ENCODE peak calls at places on chromosomes 5 and 9, in six cellular contexts. S, G, N, X, P and V are unnamed samples.

GRCh38 chr5:122093415-122093814 is 15.4 kb upstream of the LOX start:
- DNase-seq in S (no peak), G (no peak), N (no peak), X (no peak), P (no peak), V (no peak)

GRCh38 chr9:128142061-128142460 is 7.2 kb upstream of the LCN2 start:
- DNase-seq in S (peak; percentile 56), G (no peak), N (no peak), X (no peak), P (no peak), V (no peak)

GRCh38 chr9:7067169-7067568 is 309.4 kb downstream of the KDM4C start:
- DNase-seq in S (no peak), G (no peak), N (no peak), X (no peak), P (no peak), V (peak; percentile 81)

GRCh38 chr9:2019723-2020122 is 4.6 kb downstream of the SMARCA2 start:
- DNase-seq in S (no peak), G (no peak), N (no peak), X (no peak), P (no peak), V (no peak)

GRCh38 chr9:123326662-123327093 is 29.3 kb upstream of the CRB2 start:
- DNase-seq in S (no peak), G (no peak), N (no peak), X (no peak), P (no peak), V (peak; percentile 59)

GRCh38 chr9:72984150-72984947 is 31.5 kb upstream of the ALDH1A1 start:
- DNase-seq in S (no peak), G (no peak), N (no peak), X (no peak), P (no peak), V (no peak)

GRCh38 chr5:28012538-28012937 is 974.2 kb upstream of the CDH9 start:
- DNase-seq in S (no peak), G (no peak), N (no peak), X (peak; percentile 10), P (no peak), V (no peak)

GRCh38 chr9:4073371-4073770 is 226.5 kb downstream of the GLIS3 start:
- DNase-seq in S (no peak), G (no peak), N (no peak), X (peak; percentile 38), P (no peak), V (no peak)

GRCh38 chr9:16337322-16338029 is 533.0 kb downstream of the BNC2 start:
- DNase-seq in S (no peak), G (no peak), N (no peak), X (peak; percentile 94), P (peak; percentile 89), V (no peak)

GRCh38 chr5:52964138-52964537 is 25.0 kb upstream of the ITGA2 start:
- DNase-seq in S (no peak), G (no peak), N (no peak), X (peak; percentile 28), P (no peak), V (no peak)

GRCh38 chr5:176887252-176887849 is 11.8 kb downstream of the HK3 start:
- DNase-seq in S (peak; percentile 55), G (no peak), N (no peak), X (no peak), P (no peak), V (no peak)

GRCh38 chr5:146042628-146043279 is 62.6 kb downstream of the PLAC8L1 start:
- DNase-seq in S (no peak), G (no peak), N (peak; percentile 37), X (peak; percentile 33), P (peak; percentile 76), V (peak; percentile 80)

GRCh38 chr5:56681346-56681745 is 134.0 kb upstream of the MAP3K1 start:
- DNase-seq in S (no peak), G (no peak), N (no peak), X (no peak), P (no peak), V (peak; percentile 28)

GRCh38 chr5:33257807-33258491 is 182.8 kb upstream of the TARS1 start:
- DNase-seq in S (no peak), G (no peak), N (no peak), X (peak; percentile 17), P (peak; percentile 80), V (no peak)

GRCh38 chr9:20906326-20906725 is 125.1 kb downstream of the HACD4 start:
- DNase-seq in S (no peak), G (no peak), N (no peak), X (no peak), P (no peak), V (no peak)

GRCh38 chr9:32350682-32351081 is 33.8 kb upstream of the ACO1 start:
- DNase-seq in S (no peak), G (no peak), N (no peak), X (peak; percentile 42), P (peak; percentile 26), V (peak; percentile 21)

GRCh38 chr9:99059074-99059894 is 45.6 kb upstream of the TGFBR1 start:
- DNase-seq in S (no peak), G (no peak), N (peak; percentile 23), X (no peak), P (no peak), V (peak; percentile 20)

GRCh38 chr9:18549772-18550171 is 75.8 kb downstream of the ADAMTSL1 start:
- DNase-seq in S (no peak), G (no peak), N (no peak), X (no peak), P (no peak), V (no peak)

GRCh38 chr9:19122490-19123042 is 4.7 kb downstream of the PLIN2 start:
- DNase-seq in S (no peak), G (no peak), N (no peak), X (no peak), P (no peak), V (peak; percentile 41)

GRCh38 chr5:14258840-14259239 is 115.7 kb downstream of the TRIO start:
- DNase-seq in S (no peak), G (no peak), N (no peak), X (no peak), P (peak; percentile 60), V (no peak)

GRCh38 chr5:179805529-179806249 is 977 bp downstream of the MGAT4B start:
- DNase-seq in S (no peak), G (no peak), N (no peak), X (peak; percentile 29), P (peak; percentile 46), V (peak; percentile 66)

GRCh38 chr9:115413766-115414382 is 295.9 kb upstream of the TNC start:
- DNase-seq in S (no peak), G (no peak), N (no peak), X (no peak), P (no peak), V (no peak)

GRCh38 chr9:4986291-4986690 is 1.2 kb downstream of the JAK2 start:
- DNase-seq in S (no peak), G (no peak), N (no peak), X (no peak), P (no peak), V (no peak)

GRCh38 chr5:66894480-66895240 is 298.5 kb downstream of the MAST4 start:
- DNase-seq in S (no peak), G (no peak), N (no peak), X (no peak), P (no peak), V (no peak)

GRCh38 chr5:124634820-124635323 is 111.6 kb downstream of the ZNF608 start:
- DNase-seq in S (no peak), G (no peak), N (no peak), X (no peak), P (no peak), V (no peak)

DNA sequence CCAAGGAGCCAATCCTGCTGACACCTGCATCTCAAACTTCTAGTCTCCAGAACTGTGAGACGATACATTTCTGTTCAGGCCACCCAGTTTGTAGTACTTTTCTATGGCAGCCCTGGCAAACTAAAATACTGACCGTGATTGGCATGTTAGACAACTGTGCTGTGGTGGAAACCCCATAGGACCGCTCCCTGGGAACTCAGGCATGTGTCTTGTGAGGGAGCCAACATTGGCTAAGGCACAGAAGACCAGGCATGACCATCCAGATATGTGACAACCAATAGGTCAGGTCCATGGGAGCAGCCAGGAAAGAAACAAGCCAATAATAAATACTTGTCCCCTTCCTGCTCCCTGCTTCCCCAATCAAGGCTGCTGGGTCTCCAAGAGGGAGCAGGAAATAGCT is 101.4 kb upstream of the MPDZ start:
- DNase-seq in S (no peak), G (no peak), N (no peak), X (no peak), P (no peak), V (no peak)
- TF ChIP-seq POLR2A in S (no peak), G (no peak), N (no peak), X (no peak), P (no peak), V (no peak)

GRCh38 chr9:125121156-125121555 is 22.2 kb downstream of the SCAI start:
- DNase-seq in S (no peak), G (no peak), N (no peak), X (no peak), P (peak; percentile 76), V (no peak)

GRCh38 chr9:125131778-125132177 is 11.6 kb downstream of the SCAI start:
- DNase-seq in S (no peak), G (no peak), N (no peak), X (no peak), P (no peak), V (no peak)

GRCh38 chr9:125125523-125125922 is 17.8 kb downstream of the SCAI start:
- DNase-seq in S (no peak), G (no peak), N (no peak), X (no peak), P (no peak), V (no peak)

GRCh38 chr9:125126019-125126746 is 17.1 kb downstream of the SCAI start:
- DNase-seq in S (peak; percentile 85), G (peak; percentile 52), N (peak; percentile 70), X (peak; percentile 20), P (peak; percentile 21), V (peak; percentile 20)
- TF ChIP-seq POLR2A in S (no peak), G (no peak), N (no peak), X (no peak), P (no peak), V (no peak)

DNA sequence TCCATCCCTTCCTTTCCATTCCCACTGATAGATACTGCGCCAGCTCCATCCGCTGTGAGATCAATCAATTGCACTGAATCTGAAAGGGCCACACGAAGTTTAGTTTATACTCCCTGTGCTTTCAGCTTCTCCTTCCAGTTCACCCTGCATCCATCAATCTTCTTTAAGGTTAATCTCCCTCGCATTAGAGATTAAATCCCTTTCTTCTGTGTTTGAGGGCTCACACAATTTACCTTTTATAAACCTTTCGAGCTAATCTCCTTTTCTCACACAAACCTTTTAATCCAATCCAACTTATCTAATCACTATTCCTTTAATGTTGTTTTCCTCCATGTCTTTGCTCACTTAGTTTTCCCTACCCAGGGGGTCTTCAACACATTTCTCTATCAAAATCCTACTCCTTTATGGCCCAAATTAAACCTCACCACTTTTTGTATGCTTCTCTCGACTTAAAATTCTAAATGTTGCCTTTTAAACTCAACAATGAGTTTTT is 64.6 kb upstream of the HAPLN1 start:
- DNase-seq in S (no peak), G (no peak), N (no peak), X (no peak), P (no peak), V (no peak)
- TF ChIP-seq POLR2A in S (no peak), G (no peak), N (no peak), X (no peak), P (no peak), V (no peak)

DNA sequence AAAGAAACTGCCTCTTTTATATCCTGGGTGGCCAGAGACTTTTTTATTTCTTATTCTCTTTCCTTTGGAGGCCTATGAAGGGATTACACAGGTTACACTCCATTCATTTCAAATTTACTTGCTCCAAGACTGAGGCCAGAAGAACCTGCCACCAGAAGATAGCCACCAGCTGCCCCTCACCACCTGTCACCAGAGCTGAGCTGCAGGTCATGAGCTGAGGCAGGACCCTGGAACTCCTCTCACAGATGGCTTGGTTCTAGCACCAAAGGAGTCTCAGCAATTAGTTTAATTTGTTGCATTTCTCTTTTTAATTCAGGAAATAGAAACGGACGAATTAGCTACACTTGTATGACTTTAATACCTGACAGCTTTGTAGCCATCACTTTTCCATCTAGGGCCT is 313.9 kb downstream of the SPOCK1 start:
- DNase-seq in S (no peak), G (no peak), N (no peak), X (no peak), P (no peak), V (no peak)
- TF ChIP-seq POLR2A in S (no peak), G (no peak), N (no peak), X (no peak), P (no peak), V (no peak)